ENCODE peak calls at places on chromosomes 6 and 20, in seven cellular contexts. G is GM23338, Z is A549, D is SK-N-SH, M is HCT116, A is HepG2, H is GM12878. V is an unnamed sample.

GRCh38 chr20:53857723-53858236 is 212.6 kb downstream of the BCAS1 start:
- DNase-seq in A (no peak), M (no peak), G (peak; percentile 54), Z (no peak), H (no peak), D (no peak), V (no peak)

GRCh38 chr6:2008383-2008976 is 236.9 kb downstream of the GMDS start:
- DNase-seq in M (no peak), G (no peak), Z (no peak), D (no peak), H (no peak), A (no peak), V (no peak)

GRCh38 chr20:48156521-48156920 is 371.2 kb upstream of the SULF2 start:
- DNase-seq in Z (no peak), D (no peak), M (no peak), A (no peak), H (no peak), G (no peak), V (no peak)

GRCh38 chr6:153511896-153512496 is 380.9 kb upstream of the RGS17 start:
- DNase-seq in D (peak; percentile 9), Z (peak; percentile 23), G (peak; percentile 77), A (peak; percentile 29), H (no peak), M (peak; percentile 8), V (peak; percentile 22)

GRCh38 chr6:73722318-73723060 is 26.5 kb downstream of the CD109 start:
- DNase-seq in G (no peak), Z (no peak), A (no peak), M (no peak), D (no peak), H (peak; percentile 46), V (no peak)

GRCh38 chr6:90436403-90436802 is 139.8 kb upstream of the BACH2 start:
- DNase-seq in D (no peak), G (no peak), H (no peak), A (no peak), M (no peak), Z (no peak), V (no peak)

GRCh38 chr20:36084897-36085617 is 69.5 kb upstream of the EPB41L1 start:
- DNase-seq in M (no peak), Z (peak; percentile 98), G (no peak), D (no peak), H (no peak), A (peak; percentile 75), V (peak; percentile 13)

GRCh38 chr6:73461537-73462350 is at the start of gene MTO1:
- DNase-seq in M (peak; percentile 84), A (peak; percentile 89), G (peak; percentile 90), D (peak; percentile 87), H (no peak), Z (peak; percentile 88), V (peak; percentile 76)

GRCh38 chr6:138572200-138572875 is 73.0 kb upstream of the NHSL1 start:
- DNase-seq in A (peak; percentile 97), M (no peak), Z (no peak), H (no peak), D (no peak), G (peak; percentile 88), V (no peak)

GRCh38 chr6:117956386-117956785 is 49.3 kb downstream of the SLC35F1 start:
- DNase-seq in M (no peak), A (no peak), Z (no peak), G (no peak), H (no peak), D (no peak), V (no peak)

GRCh38 chr20:61668064-61668463 is 397.6 kb downstream of the TAF4 start:
- DNase-seq in D (no peak), Z (no peak), H (no peak), M (no peak), A (no peak), G (no peak), V (no peak)

GRCh38 chr6:26570027-26570809 is 26.5 kb upstream of the ABT1 start:
- DNase-seq in Z (no peak), G (no peak), H (no peak), M (no peak), A (no peak), D (no peak), V (no peak)

GRCh38 chr6:144283781-144284473 is 1.2 kb upstream of the UTRN start:
- DNase-seq in D (no peak), Z (no peak), M (no peak), A (no peak), H (no peak), G (peak; percentile 42), V (no peak)

GRCh38 chr20:23782366-23782983 is 31.7 kb upstream of the CST1 start:
- DNase-seq in H (no peak), A (no peak), D (peak; percentile 12), M (no peak), Z (peak; percentile 48), G (peak; percentile 79), V (no peak)

GRCh38 chr6:144449911-144450690 is 165.0 kb downstream of the UTRN start:
- DNase-seq in Z (no peak), A (no peak), M (no peak), H (no peak), D (no peak), G (peak; percentile 5), V (no peak)

GRCh38 chr6:145155873-145156782 is 579.2 kb downstream of the EPM2A start:
- DNase-seq in H (no peak), D (no peak), Z (no peak), A (no peak), M (no peak), G (no peak), V (no peak)

GRCh38 chr6:44349904-44350649 is 7.6 kb downstream of the SPATS1 start:
- DNase-seq in A (peak; percentile 17), H (no peak), M (no peak), D (no peak), Z (no peak), G (peak; percentile 61), V (no peak)

GRCh38 chr6:139135578-139136545 is 982 bp downstream of the HECA start:
- DNase-seq in Z (no peak), H (no peak), D (peak; percentile 73), G (peak; percentile 45), M (no peak), A (no peak), V (no peak)

GRCh38 chr20:32777177-32777956 is 15.2 kb downstream of the DNMT3B start:
- DNase-seq in D (no peak), G (no peak), H (no peak), A (peak; percentile 56), M (no peak), Z (peak; percentile 53), V (no peak)

GRCh38 chr20:32861446-32861845 is 2.7 kb downstream of the EFCAB8 start:
- DNase-seq in D (no peak), Z (no peak), G (no peak), A (no peak), H (no peak), M (no peak), V (no peak)

GRCh38 chr20:62897666-62898065 is 28.6 kb downstream of the DIDO1 start:
- DNase-seq in Z (no peak), A (no peak), M (no peak), H (no peak), D (no peak), G (no peak), V (no peak)

GRCh38 chr20:957544-957943 is 41.4 kb upstream of the ANGPT4 start:
- DNase-seq in D (no peak), G (peak; percentile 49), M (no peak), H (no peak), Z (peak; percentile 41), A (no peak), V (no peak)

DNA sequence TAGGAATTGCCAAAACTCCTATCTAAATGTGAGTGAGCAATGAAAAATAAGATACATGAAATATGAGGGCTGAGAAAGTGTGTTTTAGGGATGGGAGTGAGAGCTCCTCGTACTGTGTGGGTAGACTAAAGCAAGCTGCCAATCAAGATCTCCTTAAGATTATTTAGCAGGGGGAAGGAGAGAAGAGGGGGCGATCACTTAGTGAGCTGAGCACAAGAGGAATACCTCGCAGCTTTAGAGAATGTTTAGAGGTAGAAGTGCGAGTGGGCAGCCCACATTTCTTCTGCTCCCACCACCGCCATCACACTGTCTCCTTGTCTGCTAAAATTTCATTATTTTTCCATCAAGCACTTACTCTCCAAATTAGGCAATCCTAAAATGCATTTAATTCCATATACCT is 312.6 kb downstream of the ALDH8A1 start:
- DNase-seq in H (no peak), Z (no peak), A (no peak), G (no peak), M (no peak), D (no peak), V (no peak)
- H3K27ac ChIP-seq in H (no peak overlapping the region), Z (peak overlapping the region; percentile 25), A (no peak overlapping the region), G (no peak overlapping the region), M (no peak overlapping the region), D (no peak overlapping the region), V (no peak overlapping the region)

GRCh38 chr20:37342231-37343177 is 3.4 kb upstream of the SRC start:
- DNase-seq in A (peak; percentile 82), H (no peak), G (peak; percentile 41), D (no peak), M (no peak), Z (peak; percentile 61), V (no peak)
- TF ChIP-seq CTCF in A (peak; percentile 47), H (peak; percentile 44), G (no peak), D (peak; percentile 23), M (peak; percentile 27), Z (no peak), V (no peak)

GRCh38 chr20:51275181-51275580 is 252.3 kb upstream of the KCNG1 start:
- DNase-seq in Z (no peak), D (no peak), H (no peak), G (no peak), M (no peak), A (no peak), V (no peak)

GRCh38 chr20:51275816-51276215 is 252.9 kb upstream of the KCNG1 start:
- DNase-seq in A (no peak), D (no peak), Z (no peak), H (no peak), M (no peak), G (no peak), V (no peak)

GRCh38 chr20:51276331-51276730 is 253.4 kb upstream of the KCNG1 start:
- DNase-seq in Z (no peak), H (no peak), D (no peak), A (no peak), G (no peak), M (no peak), V (no peak)

GRCh38 chr20:51269671-51270070 is 246.8 kb upstream of the KCNG1 start:
- DNase-seq in H (no peak), G (no peak), A (no peak), Z (no peak), M (no peak), D (peak; percentile 31), V (no peak)

GRCh38 chr20:51272392-51272791 is 249.5 kb upstream of the KCNG1 start:
- DNase-seq in D (no peak), H (no peak), G (no peak), A (no peak), Z (no peak), M (no peak), V (no peak)
- TF ChIP-seq REST in D (no peak), H (no peak), G (no peak), A (no peak), Z (no peak), M (no peak), V (no peak)

GRCh38 chr20:8121666-8122065 is 10.4 kb upstream of the PLCB1 start:
- DNase-seq in D (no peak), H (no peak), A (no peak), G (no peak), M (no peak), Z (no peak), V (no peak)

GRCh38 chr20:8118735-8119134 is 13.3 kb upstream of the PLCB1 start:
- DNase-seq in M (no peak), Z (no peak), H (no peak), D (no peak), A (no peak), G (no peak), V (no peak)

GRCh38 chr20:8116067-8116811 is 15.8 kb upstream of the PLCB1 start:
- DNase-seq in G (no peak), Z (no peak), M (no peak), H (no peak), A (peak; percentile 30), D (no peak), V (no peak)

GRCh38 chr20:8117636-8118413 is 14.2 kb upstream of the PLCB1 start:
- DNase-seq in A (no peak), G (no peak), H (no peak), M (no peak), Z (no peak), D (no peak), V (no peak)
- H3K27ac ChIP-seq in A (no peak overlapping the region), G (no peak overlapping the region), H (no peak overlapping the region), M (no peak overlapping the region), Z (no peak overlapping the region), D (peak overlapping the region; percentile 47), V (no peak overlapping the region)

V was measured in Panc1.